ENCODE peak calls at places on chromosome 16, in eight cellular contexts. One of them, this sample, is unnamed.

GRCh38 chr16:11586375-11586855 is 304 bp downstream of the LITAF start:
- DNase-seq in HepG2: no peak
- DNase-seq in WTC11: no peak
- DNase-seq in IMR-90: no peak
- DNase-seq in H1: no peak
- DNase-seq in SK-N-SH: no peak
- DNase-seq in K562: no peak
- DNase-seq in GM12878: no peak
- DNase-seq in this sample: no peak

GRCh38 chr16:81175325-81175891 is 63.1 kb upstream of the BCO1 start:
- DNase-seq in SK-N-SH: no peak
- DNase-seq in WTC11: no peak
- DNase-seq in H1: no peak
- DNase-seq in IMR-90: peak; percentile 84
- DNase-seq in K562: no peak
- DNase-seq in HepG2: peak; percentile 85
- DNase-seq in GM12878: no peak
- DNase-seq in this sample: peak; percentile 73

GRCh38 chr16:652454-653021 is 3.4 kb downstream of the WDR90 start:
- DNase-seq in HepG2: no peak
- DNase-seq in SK-N-SH: no peak
- DNase-seq in H1: no peak
- DNase-seq in K562: no peak
- DNase-seq in GM12878: no peak
- DNase-seq in IMR-90: no peak
- DNase-seq in WTC11: no peak
- DNase-seq in this sample: no peak

GRCh38 chr16:30748634-30749445 is 615 bp downstream of the PHKG2 start:
- DNase-seq in WTC11: peak; percentile 65
- DNase-seq in K562: no peak
- DNase-seq in HepG2: no peak
- DNase-seq in H1: no peak
- DNase-seq in IMR-90: peak; percentile 52
- DNase-seq in SK-N-SH: peak; percentile 80
- DNase-seq in GM12878: no peak
- DNase-seq in this sample: peak; percentile 35

GRCh38 chr16:46673320-46674013 is 15.5 kb downstream of the VPS35 start:
- DNase-seq in H1: no peak
- DNase-seq in IMR-90: peak; percentile 69
- DNase-seq in SK-N-SH: peak; percentile 75
- DNase-seq in K562: peak; percentile 76
- DNase-seq in WTC11: peak; percentile 62
- DNase-seq in GM12878: peak; percentile 27
- DNase-seq in HepG2: peak; percentile 79
- DNase-seq in this sample: peak; percentile 78

GRCh38 chr16:287298-287811 is 4.4 kb downstream of the PDIA2 start:
- DNase-seq in K562: no peak
- DNase-seq in SK-N-SH: no peak
- DNase-seq in GM12878: no peak
- DNase-seq in WTC11: no peak
- DNase-seq in H1: no peak
- DNase-seq in HepG2: no peak
- DNase-seq in IMR-90: no peak
- DNase-seq in this sample: peak; percentile 42

GRCh38 chr16:23866628-23867027 is 30.8 kb downstream of the PRKCB start:
- DNase-seq in IMR-90: no peak
- DNase-seq in WTC11: no peak
- DNase-seq in H1: no peak
- DNase-seq in K562: no peak
- DNase-seq in SK-N-SH: no peak
- DNase-seq in GM12878: no peak
- DNase-seq in HepG2: no peak
- DNase-seq in this sample: no peak

GRCh38 chr16:88306860-88307545 is 75.8 kb upstream of the ZNF469 start:
- DNase-seq in WTC11: no peak
- DNase-seq in K562: no peak
- DNase-seq in SK-N-SH: no peak
- DNase-seq in IMR-90: peak; percentile 99
- DNase-seq in HepG2: peak; percentile 37
- DNase-seq in H1: no peak
- DNase-seq in GM12878: no peak
- DNase-seq in this sample: no peak

GRCh38 chr16:14409563-14409962 is 220.5 kb downstream of the PARN start:
- DNase-seq in IMR-90: peak; percentile 91
- DNase-seq in SK-N-SH: no peak
- DNase-seq in HepG2: peak; percentile 72
- DNase-seq in H1: no peak
- DNase-seq in WTC11: no peak
- DNase-seq in K562: no peak
- DNase-seq in GM12878: no peak
- DNase-seq in this sample: peak; percentile 92

GRCh38 chr16:88703486-88704309 is 2.5 kb downstream of the RNF166 start:
- DNase-seq in H1: no peak
- DNase-seq in K562: no peak
- DNase-seq in IMR-90: no peak
- DNase-seq in WTC11: no peak
- DNase-seq in SK-N-SH: no peak
- DNase-seq in GM12878: no peak
- DNase-seq in HepG2: no peak
- DNase-seq in this sample: no peak

GRCh38 chr16:78437352-78437968 is 338.0 kb downstream of the WWOX start:
- DNase-seq in SK-N-SH: peak; percentile 50
- DNase-seq in GM12878: no peak
- DNase-seq in WTC11: peak; percentile 47
- DNase-seq in K562: peak; percentile 79
- DNase-seq in IMR-90: peak; percentile 1
- DNase-seq in H1: no peak
- DNase-seq in HepG2: peak; percentile 38
- DNase-seq in this sample: peak; percentile 27

GRCh38 chr16:84413605-84414004 is 45.3 kb downstream of the ATP2C2 start:
- DNase-seq in K562: no peak
- DNase-seq in SK-N-SH: no peak
- DNase-seq in WTC11: no peak
- DNase-seq in HepG2: no peak
- DNase-seq in H1: no peak
- DNase-seq in IMR-90: no peak
- DNase-seq in GM12878: no peak
- DNase-seq in this sample: no peak

GRCh38 chr16:89471225-89471624 is 19.1 kb downstream of the ANKRD11 start:
- DNase-seq in IMR-90: peak; percentile 88
- DNase-seq in GM12878: no peak
- DNase-seq in WTC11: no peak
- DNase-seq in SK-N-SH: no peak
- DNase-seq in K562: no peak
- DNase-seq in H1: no peak
- DNase-seq in HepG2: no peak
- DNase-seq in this sample: no peak

GRCh38 chr16:75433732-75434413 is 570 bp upstream of the CFDP1 start:
- DNase-seq in HepG2: peak; percentile 93
- DNase-seq in SK-N-SH: peak; percentile 68
- DNase-seq in IMR-90: peak; percentile 97
- DNase-seq in GM12878: no peak
- DNase-seq in K562: peak; percentile 76
- DNase-seq in H1: peak; percentile 34
- DNase-seq in WTC11: peak; percentile 22
- DNase-seq in this sample: peak; percentile 92

GRCh38 chr16:68700120-68700519 is 37.0 kb upstream of the CDH1 start:
- DNase-seq in H1: no peak
- DNase-seq in HepG2: peak; percentile 15
- DNase-seq in SK-N-SH: no peak
- DNase-seq in K562: no peak
- DNase-seq in WTC11: no peak
- DNase-seq in IMR-90: peak; percentile 10
- DNase-seq in GM12878: no peak
- DNase-seq in this sample: no peak

GRCh38 chr16:31451681-31452351 is 7.5 kb upstream of the ARMC5 start:
- DNase-seq in IMR-90: peak; percentile 80
- DNase-seq in K562: peak; percentile 62
- DNase-seq in SK-N-SH: peak; percentile 77
- DNase-seq in WTC11: peak; percentile 61
- DNase-seq in GM12878: no peak
- DNase-seq in HepG2: peak; percentile 81
- DNase-seq in H1: no peak
- DNase-seq in this sample: peak; percentile 82

GRCh38 chr16:3127745-3128144 is 7.1 kb upstream of the ZNF213 start:
- DNase-seq in K562: no peak
- DNase-seq in HepG2: no peak
- DNase-seq in IMR-90: no peak
- DNase-seq in WTC11: peak; percentile 52
- DNase-seq in H1: peak; percentile 68
- DNase-seq in SK-N-SH: no peak
- DNase-seq in GM12878: no peak
- DNase-seq in this sample: no peak

GRCh38 chr16:60120586-60120985 is 1386.5 kb upstream of the GOT2 start:
- DNase-seq in HepG2: no peak
- DNase-seq in GM12878: no peak
- DNase-seq in IMR-90: no peak
- DNase-seq in H1: no peak
- DNase-seq in SK-N-SH: no peak
- DNase-seq in K562: no peak
- DNase-seq in WTC11: no peak
- DNase-seq in this sample: no peak

DNA sequence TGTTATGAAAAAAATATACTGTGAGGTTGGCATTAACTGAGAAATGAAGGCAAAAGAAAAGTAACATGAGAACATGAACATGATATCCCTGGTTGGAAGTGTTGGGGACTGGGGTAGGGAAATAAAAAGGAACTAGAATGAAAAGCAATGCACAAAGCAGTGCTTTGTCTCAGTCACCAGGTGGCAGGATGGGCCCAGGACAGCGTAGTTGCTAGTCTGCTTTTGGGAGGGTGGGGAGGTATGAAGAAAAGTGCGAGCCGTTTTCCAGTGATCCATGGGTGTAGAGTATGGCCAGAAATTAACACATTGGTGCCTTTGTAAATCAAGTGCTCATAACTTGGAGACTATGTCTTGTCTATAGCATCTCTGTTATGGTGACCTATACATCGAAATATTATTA is 662.5 kb upstream of the SALL1 start:
- DNase-seq in IMR-90: no peak
- DNase-seq in SK-N-SH: no peak
- DNase-seq in WTC11: peak; percentile 63
- DNase-seq in K562: no peak
- DNase-seq in HepG2: no peak
- DNase-seq in H1: peak; percentile 17
- DNase-seq in GM12878: no peak
- DNase-seq in this sample: no peak
- TF ChIP-seq CTCF in IMR-90: peak; percentile 23
- TF ChIP-seq CTCF in SK-N-SH: no peak
- TF ChIP-seq CTCF in WTC11: peak; percentile 51
- TF ChIP-seq CTCF in K562: no peak
- TF ChIP-seq CTCF in HepG2: peak; percentile 28
- TF ChIP-seq CTCF in H1: peak; percentile 81
- TF ChIP-seq CTCF in GM12878: no peak
- TF ChIP-seq CTCF in this sample: no peak

GRCh38 chr16:71853413-71853812 is 7.6 kb downstream of the ATXN1L start:
- DNase-seq in K562: no peak
- DNase-seq in SK-N-SH: no peak
- DNase-seq in H1: no peak
- DNase-seq in HepG2: no peak
- DNase-seq in IMR-90: no peak
- DNase-seq in WTC11: no peak
- DNase-seq in GM12878: no peak
- DNase-seq in this sample: no peak
- TF ChIP-seq USF2 in K562: no peak
- TF ChIP-seq USF2 in SK-N-SH: no peak
- TF ChIP-seq USF2 in H1: no peak
- TF ChIP-seq USF2 in HepG2: no peak
- TF ChIP-seq USF2 in IMR-90: no peak
- TF ChIP-seq USF2 in WTC11: no peak
- TF ChIP-seq USF2 in GM12878: no peak
- TF ChIP-seq USF2 in this sample: no peak

GRCh38 chr16:85548375-85548774 is 64.7 kb upstream of the GSE1 start:
- DNase-seq in K562: no peak
- DNase-seq in WTC11: no peak
- DNase-seq in HepG2: no peak
- DNase-seq in SK-N-SH: no peak
- DNase-seq in H1: no peak
- DNase-seq in IMR-90: no peak
- DNase-seq in GM12878: no peak
- DNase-seq in this sample: no peak

GRCh38 chr16:85546585-85547447 is 66.3 kb upstream of the GSE1 start:
- DNase-seq in K562: no peak
- DNase-seq in HepG2: no peak
- DNase-seq in SK-N-SH: no peak
- DNase-seq in IMR-90: no peak
- DNase-seq in H1: no peak
- DNase-seq in GM12878: no peak
- DNase-seq in WTC11: no peak
- DNase-seq in this sample: no peak

GRCh38 chr16:85551319-85551978 is 61.7 kb upstream of the GSE1 start:
- DNase-seq in IMR-90: no peak
- DNase-seq in GM12878: no peak
- DNase-seq in K562: no peak
- DNase-seq in H1: no peak
- DNase-seq in SK-N-SH: no peak
- DNase-seq in WTC11: no peak
- DNase-seq in HepG2: no peak
- DNase-seq in this sample: no peak

GRCh38 chr16:85550422-85551318 is 62.5 kb upstream of the GSE1 start:
- DNase-seq in HepG2: no peak
- DNase-seq in H1: no peak
- DNase-seq in SK-N-SH: no peak
- DNase-seq in IMR-90: no peak
- DNase-seq in GM12878: no peak
- DNase-seq in WTC11: no peak
- DNase-seq in K562: no peak
- DNase-seq in this sample: no peak

DNA sequence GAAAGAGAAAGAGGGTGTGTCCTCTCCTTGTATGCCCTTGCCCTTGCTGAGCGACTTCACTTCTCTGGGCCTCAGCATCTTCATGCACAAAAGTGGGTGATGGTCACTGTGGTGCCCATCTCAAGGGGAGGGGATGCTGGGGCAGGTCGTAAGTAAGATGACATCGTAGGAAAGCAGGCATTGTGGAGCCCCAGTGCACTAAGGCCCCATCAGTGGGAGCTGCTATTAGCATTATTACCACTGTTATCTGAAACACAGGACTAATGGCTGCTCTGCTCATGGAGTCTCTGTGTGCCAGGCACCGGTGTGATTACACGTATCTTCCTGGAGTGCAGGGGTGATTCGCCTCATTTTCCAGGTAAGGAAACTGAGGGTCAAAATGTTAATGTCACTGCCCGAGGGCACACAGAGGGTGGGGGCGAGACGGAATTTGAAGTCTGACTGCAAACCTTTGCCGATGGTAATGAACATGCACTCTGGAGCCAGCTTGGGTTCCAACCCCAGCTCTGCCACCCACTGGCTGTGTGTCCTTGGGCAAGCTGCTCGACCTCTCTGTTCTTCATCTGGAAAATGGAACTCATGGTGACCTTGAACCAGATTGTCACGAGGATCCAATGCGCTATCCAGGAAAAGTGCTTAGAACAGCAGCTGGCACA is 63.2 kb upstream of the GSE1 start:
- DNase-seq in H1: no peak
- DNase-seq in K562: no peak
- DNase-seq in WTC11: no peak
- DNase-seq in HepG2: no peak
- DNase-seq in GM12878: no peak
- DNase-seq in IMR-90: no peak
- DNase-seq in SK-N-SH: no peak
- DNase-seq in this sample: no peak
- TF ChIP-seq CTCF in H1: no peak
- TF ChIP-seq CTCF in K562: no peak
- TF ChIP-seq CTCF in WTC11: no peak
- TF ChIP-seq CTCF in HepG2: no peak
- TF ChIP-seq CTCF in GM12878: no peak
- TF ChIP-seq CTCF in IMR-90: no peak
- TF ChIP-seq CTCF in SK-N-SH: no peak
- TF ChIP-seq CTCF in this sample: no peak

GRCh38 chr16:67108931-67109406 is 772 bp upstream of the PHAF1 start:
- DNase-seq in H1: no peak
- DNase-seq in GM12878: no peak
- DNase-seq in K562: no peak
- DNase-seq in IMR-90: no peak
- DNase-seq in SK-N-SH: no peak
- DNase-seq in WTC11: no peak
- DNase-seq in HepG2: no peak
- DNase-seq in this sample: no peak
- TF ChIP-seq USF2 in H1: no peak
- TF ChIP-seq USF2 in GM12878: no peak
- TF ChIP-seq USF2 in K562: no peak
- TF ChIP-seq USF2 in IMR-90: no peak
- TF ChIP-seq USF2 in SK-N-SH: no peak
- TF ChIP-seq USF2 in WTC11: no peak
- TF ChIP-seq USF2 in HepG2: no peak
- TF ChIP-seq USF2 in this sample: no peak